ENCODE peak calls at places on chromosomes 13 and 19, in four cellular contexts. M is AG04449, J is H9, X is EL. A is an unnamed sample.

GRCh38 chr13:23741879-23742510 is 147.2 kb downstream of the MIPEP start:
- DNase-seq in J (peak), X (peak), M (no peak), A (no peak)

GRCh38 chr13:48902421-48902820 is 73.3 kb upstream of the FNDC3A start:
- DNase-seq in X (peak), M (no peak), J (peak), A (no peak)

GRCh38 chr19:57099199-57099661 is 20.6 kb upstream of the USP29 start:
- DNase-seq in X (peak), M (no peak), J (peak), A (peak)

GRCh38 chr13:64088491-64088890 is 2672.8 kb upstream of the PCDH20 start:
- DNase-seq in M (no peak), X (no peak), J (no peak), A (no peak)

GRCh38 chr13:102945324-102945815 is 99.5 kb downstream of the ERCC5 start:
- DNase-seq in J (no peak), X (no peak), M (no peak), A (no peak)

GRCh38 chr13:54945978-54946377 is 1917.4 kb downstream of the OLFM4 start:
- DNase-seq in J (no peak), M (no peak), X (no peak), A (no peak)

GRCh38 chr13:106446011-106446410 is 89.5 kb downstream of the EFNB2 start:
- DNase-seq in X (peak), M (no peak), J (no peak), A (no peak)

GRCh38 chr19:34313188-34313587 is 51.8 kb upstream of the GPI start:
- DNase-seq in M (no peak), J (no peak), X (peak), A (no peak)

GRCh38 chr19:18780631-18781030 is 10.5 kb downstream of the COMP start:
- DNase-seq in X (no peak), M (no peak), J (no peak), A (no peak)

GRCh38 chr19:18265611-18265981 is 8.7 kb downstream of the IQCN start:
- DNase-seq in M (no peak), J (no peak), X (no peak), A (no peak)

GRCh38 chr19:49020342-49020741 is 3.5 kb upstream of the LHB start:
- DNase-seq in M (no peak), X (no peak), J (peak), A (no peak)

GRCh38 chr19:52992109-52993004 is 21.4 kb upstream of the ERVV-1 start:
- DNase-seq in J (peak), X (peak), M (no peak), A (no peak)

GRCh38 chr19:29564574-29565005 is 38.8 kb downstream of the VSTM2B start:
- DNase-seq in X (no peak), M (no peak), J (no peak), A (no peak)

GRCh38 chr19:51439021-51439465 is 19.2 kb downstream of the SIGLEC8 start:
- DNase-seq in X (peak), J (peak), M (no peak), A (no peak)

GRCh38 chr19:45975296-45975695 is 1.6 kb upstream of the NOVA2 start:
- DNase-seq in M (no peak), X (no peak), J (no peak), A (no peak)

GRCh38 chr13:24274452-24274971 is 34.9 kb upstream of the C1QTNF9 start:
- DNase-seq in M (no peak), J (no peak), X (no peak), A (peak)

GRCh38 chr19:14577264-14577663 is 5.4 kb upstream of the NDUFB7 start:
- DNase-seq in M (no peak), J (no peak), X (no peak), A (no peak)

GRCh38 chr13:113086991-113087922 is 18.3 kb upstream of the F7 start:
- DNase-seq in J (no peak), M (no peak), X (no peak), A (no peak)

A was measured in hippocampal formation.